ENCODE peak calls at places on chromosomes 13 and 19, in five cellular contexts. One of them, this sample, is unnamed.

GRCh38 chr19:50873056-50873455 is at the start of gene KLK2:
- DNase-seq in stimulated activated CD8-positive, alpha-beta memory T cell treated with anti-CD3 and anti-CD28 coated beads, Interleukin-7, amount 100 ng/mL, for 1 hour: no peak
- DNase-seq in Daoy: no peak
- DNase-seq in T-helper 9 cell: no peak
- DNase-seq in dermis microvascular lymphatic vessel endothelial cell: no peak
- DNase-seq in this sample: no peak

GRCh38 chr19:8361921-8362793 is 1.8 kb upstream of the ANGPTL4 start:
- DNase-seq in stimulated activated CD8-positive, alpha-beta memory T cell treated with anti-CD3 and anti-CD28 coated beads, Interleukin-7, amount 100 ng/mL, for 1 hour: no peak
- DNase-seq in T-helper 9 cell: no peak
- DNase-seq in dermis microvascular lymphatic vessel endothelial cell: peak
- DNase-seq in Daoy: peak
- DNase-seq in this sample: no peak

GRCh38 chr13:97274782-97275252 is 52.7 kb downstream of the MBNL2 start:
- DNase-seq in T-helper 9 cell: no peak
- DNase-seq in stimulated activated CD8-positive, alpha-beta memory T cell treated with anti-CD3 and anti-CD28 coated beads, Interleukin-7, amount 100 ng/mL, for 1 hour: no peak
- DNase-seq in Daoy: no peak
- DNase-seq in dermis microvascular lymphatic vessel endothelial cell: no peak
- DNase-seq in this sample: no peak

GRCh38 chr19:4803736-4804695 is 12.5 kb downstream of the FEM1A start:
- DNase-seq in dermis microvascular lymphatic vessel endothelial cell: peak
- DNase-seq in stimulated activated CD8-positive, alpha-beta memory T cell treated with anti-CD3 and anti-CD28 coated beads, Interleukin-7, amount 100 ng/mL, for 1 hour: peak
- DNase-seq in Daoy: peak
- DNase-seq in T-helper 9 cell: peak
- DNase-seq in this sample: peak

GRCh38 chr13:105773887-105774538 is 761.4 kb downstream of the EFNB2 start:
- DNase-seq in stimulated activated CD8-positive, alpha-beta memory T cell treated with anti-CD3 and anti-CD28 coated beads, Interleukin-7, amount 100 ng/mL, for 1 hour: no peak
- DNase-seq in T-helper 9 cell: no peak
- DNase-seq in dermis microvascular lymphatic vessel endothelial cell: no peak
- DNase-seq in Daoy: peak
- DNase-seq in this sample: no peak

GRCh38 chr13:51666316-51666715 is 82.1 kb downstream of the WDFY2 start:
- DNase-seq in T-helper 9 cell: no peak
- DNase-seq in dermis microvascular lymphatic vessel endothelial cell: no peak
- DNase-seq in Daoy: no peak
- DNase-seq in stimulated activated CD8-positive, alpha-beta memory T cell treated with anti-CD3 and anti-CD28 coated beads, Interleukin-7, amount 100 ng/mL, for 1 hour: no peak
- DNase-seq in this sample: no peak

GRCh38 chr19:12527034-12527836 is 24.0 kb downstream of the ZNF564 start:
- DNase-seq in dermis microvascular lymphatic vessel endothelial cell: no peak
- DNase-seq in Daoy: no peak
- DNase-seq in T-helper 9 cell: no peak
- DNase-seq in stimulated activated CD8-positive, alpha-beta memory T cell treated with anti-CD3 and anti-CD28 coated beads, Interleukin-7, amount 100 ng/mL, for 1 hour: no peak
- DNase-seq in this sample: no peak

GRCh38 chr13:45219123-45219891 is 18.5 kb upstream of the KCTD4 start:
- DNase-seq in T-helper 9 cell: no peak
- DNase-seq in Daoy: peak
- DNase-seq in dermis microvascular lymphatic vessel endothelial cell: peak
- DNase-seq in stimulated activated CD8-positive, alpha-beta memory T cell treated with anti-CD3 and anti-CD28 coated beads, Interleukin-7, amount 100 ng/mL, for 1 hour: no peak
- DNase-seq in this sample: no peak

GRCh38 chr19:47518139-47518538 is 3.3 kb upstream of the NAPA start:
- DNase-seq in dermis microvascular lymphatic vessel endothelial cell: no peak
- DNase-seq in Daoy: peak
- DNase-seq in stimulated activated CD8-positive, alpha-beta memory T cell treated with anti-CD3 and anti-CD28 coated beads, Interleukin-7, amount 100 ng/mL, for 1 hour: no peak
- DNase-seq in T-helper 9 cell: no peak
- DNase-seq in this sample: no peak

GRCh38 chr13:43786766-43787517 is at the start of gene ENOX1:
- DNase-seq in stimulated activated CD8-positive, alpha-beta memory T cell treated with anti-CD3 and anti-CD28 coated beads, Interleukin-7, amount 100 ng/mL, for 1 hour: no peak
- DNase-seq in Daoy: peak
- DNase-seq in T-helper 9 cell: no peak
- DNase-seq in dermis microvascular lymphatic vessel endothelial cell: no peak
- DNase-seq in this sample: peak

GRCh38 chr19:3471954-3472655 is 8.2 kb downstream of the SMIM24 start:
- DNase-seq in T-helper 9 cell: peak
- DNase-seq in dermis microvascular lymphatic vessel endothelial cell: no peak
- DNase-seq in Daoy: no peak
- DNase-seq in stimulated activated CD8-positive, alpha-beta memory T cell treated with anti-CD3 and anti-CD28 coated beads, Interleukin-7, amount 100 ng/mL, for 1 hour: no peak
- DNase-seq in this sample: no peak

GRCh38 chr13:109989155-109989554 is 202.8 kb upstream of the IRS2 start:
- DNase-seq in T-helper 9 cell: no peak
- DNase-seq in stimulated activated CD8-positive, alpha-beta memory T cell treated with anti-CD3 and anti-CD28 coated beads, Interleukin-7, amount 100 ng/mL, for 1 hour: no peak
- DNase-seq in dermis microvascular lymphatic vessel endothelial cell: no peak
- DNase-seq in Daoy: peak
- DNase-seq in this sample: no peak

GRCh38 chr13:36915891-36916640 is 4.0 kb downstream of the SMAD9 start:
- DNase-seq in stimulated activated CD8-positive, alpha-beta memory T cell treated with anti-CD3 and anti-CD28 coated beads, Interleukin-7, amount 100 ng/mL, for 1 hour: no peak
- DNase-seq in Daoy: no peak
- DNase-seq in dermis microvascular lymphatic vessel endothelial cell: no peak
- DNase-seq in T-helper 9 cell: no peak
- DNase-seq in this sample: no peak

GRCh38 chr13:94925263-94925662 is 212.9 kb upstream of the SOX21 start:
- DNase-seq in T-helper 9 cell: no peak
- DNase-seq in dermis microvascular lymphatic vessel endothelial cell: no peak
- DNase-seq in Daoy: no peak
- DNase-seq in stimulated activated CD8-positive, alpha-beta memory T cell treated with anti-CD3 and anti-CD28 coated beads, Interleukin-7, amount 100 ng/mL, for 1 hour: no peak
- DNase-seq in this sample: no peak

GRCh38 chr19:1742989-1743696 is 10.2 kb upstream of the ONECUT3 start:
- DNase-seq in T-helper 9 cell: no peak
- DNase-seq in stimulated activated CD8-positive, alpha-beta memory T cell treated with anti-CD3 and anti-CD28 coated beads, Interleukin-7, amount 100 ng/mL, for 1 hour: no peak
- DNase-seq in dermis microvascular lymphatic vessel endothelial cell: no peak
- DNase-seq in Daoy: no peak
- DNase-seq in this sample: no peak

GRCh38 chr19:40609561-40610395 is 8.6 kb downstream of the LTBP4 start:
- DNase-seq in Daoy: peak
- DNase-seq in T-helper 9 cell: peak
- DNase-seq in dermis microvascular lymphatic vessel endothelial cell: peak
- DNase-seq in stimulated activated CD8-positive, alpha-beta memory T cell treated with anti-CD3 and anti-CD28 coated beads, Interleukin-7, amount 100 ng/mL, for 1 hour: peak
- DNase-seq in this sample: peak

GRCh38 chr13:26693749-26694463 is 66.7 kb downstream of the GPR12 start:
- DNase-seq in dermis microvascular lymphatic vessel endothelial cell: no peak
- DNase-seq in stimulated activated CD8-positive, alpha-beta memory T cell treated with anti-CD3 and anti-CD28 coated beads, Interleukin-7, amount 100 ng/mL, for 1 hour: no peak
- DNase-seq in Daoy: no peak
- DNase-seq in T-helper 9 cell: no peak
- DNase-seq in this sample: no peak

GRCh38 chr13:64130600-64130999 is 2715.0 kb upstream of the PCDH20 start:
- DNase-seq in dermis microvascular lymphatic vessel endothelial cell: no peak
- DNase-seq in T-helper 9 cell: no peak
- DNase-seq in Daoy: no peak
- DNase-seq in stimulated activated CD8-positive, alpha-beta memory T cell treated with anti-CD3 and anti-CD28 coated beads, Interleukin-7, amount 100 ng/mL, for 1 hour: no peak
- DNase-seq in this sample: no peak